ENCODE peak calls at places on chromosomes 12 and 14, in nine cellular contexts. N, O, U, S, J, I, F, K and P are unnamed samples.

GRCh38 chr12:103930787-103931536 is 752 bp downstream of the HSP90B1 start:
- DNase-seq in N (peak), O (peak), U (no peak), S (peak), J (no peak), I (no peak), F (peak), K (peak), P (no peak)

GRCh38 chr14:90213099-90213748 is 43.1 kb upstream of the PSMC1 start:
- DNase-seq in N (no peak), O (peak), U (no peak), S (no peak), J (no peak), I (no peak), F (no peak), K (no peak), P (no peak)

GRCh38 chr14:100865682-100866591 is 37.6 kb downstream of the RTL1 start:
- DNase-seq in N (no peak), O (no peak), U (peak), S (no peak), J (no peak), I (no peak), F (no peak), K (no peak), P (no peak)

GRCh38 chr12:48192861-48193260 is 9.4 kb downstream of the CCDC184 start:
- DNase-seq in N (no peak), O (no peak), U (no peak), S (no peak), J (no peak), I (no peak), F (no peak), K (no peak), P (no peak)

GRCh38 chr12:55727643-55728184 is 1.1 kb downstream of the CD63 start:
- DNase-seq in N (no peak), O (peak), U (peak), S (no peak), J (no peak), I (no peak), F (peak), K (peak), P (no peak)

GRCh38 chr14:58695514-58695913 is 57.8 kb downstream of the DACT1 start:
- DNase-seq in N (no peak), O (no peak), U (no peak), S (no peak), J (no peak), I (no peak), F (no peak), K (no peak), P (no peak)

GRCh38 chr12:114682920-114683708 is 861 bp downstream of the TBX3 start:
- DNase-seq in N (no peak), O (peak), U (no peak), S (no peak), J (no peak), I (peak), F (peak), K (no peak), P (no peak)

GRCh38 chr12:27052742-27053141 is 29.6 kb downstream of the C12orf71 start:
- DNase-seq in N (no peak), O (no peak), U (no peak), S (no peak), J (no peak), I (no peak), F (no peak), K (no peak), P (no peak)

GRCh38 chr12:109804820-109805761 is 28.1 kb downstream of the TRPV4 start:
- DNase-seq in N (peak), O (peak), U (peak), S (peak), J (peak), I (peak), F (peak), K (peak), P (no peak)

GRCh38 chr12:78290606-78291345 is 460.1 kb downstream of the NAV3 start:
- DNase-seq in N (no peak), O (no peak), U (no peak), S (no peak), J (no peak), I (peak), F (peak), K (no peak), P (peak)

GRCh38 chr12:122884860-122885259 is 11.1 kb downstream of the VPS37B start:
- DNase-seq in N (no peak), O (no peak), U (no peak), S (no peak), J (no peak), I (no peak), F (no peak), K (no peak), P (no peak)

GRCh38 chr12:55636853-55637252 is at the start of gene OR10P1:
- DNase-seq in N (no peak), O (no peak), U (no peak), S (no peak), J (no peak), I (no peak), F (no peak), K (no peak), P (no peak)

GRCh38 chr14:78697341-78697740 is 527.2 kb downstream of the NRXN3 start:
- DNase-seq in N (no peak), O (no peak), U (peak), S (no peak), J (no peak), I (peak), F (peak), K (no peak), P (peak)